ENCODE peak calls at places on chromosomes 16 and 17, in four cellular contexts. One of them, this sample, is unnamed.

GRCh38 chr16:28311913-28312312 is 19.6 kb downstream of the SBK1 start:
- DNase-seq in IMR-90: no peak
- DNase-seq in H9: no peak
- DNase-seq in H1: no peak
- DNase-seq in this sample: no peak

GRCh38 chr16:6165330-6165984 is 1067.9 kb upstream of the EEF2KMT start:
- DNase-seq in IMR-90: no peak
- DNase-seq in H9: no peak
- DNase-seq in H1: no peak
- DNase-seq in this sample: peak

GRCh38 chr16:5735444-5735843 is 637.8 kb upstream of the EEF2KMT start:
- DNase-seq in IMR-90: no peak
- DNase-seq in H9: no peak
- DNase-seq in H1: no peak
- DNase-seq in this sample: no peak

GRCh38 chr16:77359065-77359502 is 75.8 kb downstream of the ADAMTS18 start:
- DNase-seq in IMR-90: peak
- DNase-seq in H9: no peak
- DNase-seq in H1: no peak
- DNase-seq in this sample: no peak

GRCh38 chr17:77681820-77682219 is 276.7 kb upstream of the TNRC6C start:
- DNase-seq in IMR-90: peak
- DNase-seq in H9: peak
- DNase-seq in H1: no peak
- DNase-seq in this sample: no peak

GRCh38 chr17:61299517-61300513 is 99.8 kb upstream of the TBX2 start:
- DNase-seq in IMR-90: no peak
- DNase-seq in H9: peak
- DNase-seq in H1: no peak
- DNase-seq in this sample: no peak

GRCh38 chr17:72370819-72371218 is 250.0 kb downstream of the SOX9 start:
- DNase-seq in IMR-90: peak
- DNase-seq in H9: no peak
- DNase-seq in H1: no peak
- DNase-seq in this sample: no peak

GRCh38 chr17:16085066-16085699 is 85.6 kb downstream of the TTC19 start:
- DNase-seq in IMR-90: peak
- DNase-seq in H9: no peak
- DNase-seq in H1: no peak
- DNase-seq in this sample: no peak

GRCh38 chr16:89113661-89114060 is 20.0 kb downstream of the ACSF3 start:
- DNase-seq in IMR-90: no peak
- DNase-seq in H9: no peak
- DNase-seq in H1: no peak
- DNase-seq in this sample: no peak

GRCh38 chr17:38572665-38573365 is 32.9 kb downstream of the SRCIN1 start:
- DNase-seq in IMR-90: no peak
- DNase-seq in H9: peak
- DNase-seq in H1: no peak
- DNase-seq in this sample: peak

GRCh38 chr17:22512997-22513538 is 820.7 kb downstream of the KCNJ18 start:
- DNase-seq in IMR-90: no peak
- DNase-seq in H9: no peak
- DNase-seq in H1: no peak
- DNase-seq in this sample: no peak

GRCh38 chr17:39193346-39193745 is 4.1 kb downstream of the CACNB1 start:
- DNase-seq in IMR-90: no peak
- DNase-seq in H9: no peak
- DNase-seq in H1: no peak
- DNase-seq in this sample: no peak

GRCh38 chr17:21210411-21211076 is 3.4 kb downstream of the TMEM11 start:
- DNase-seq in IMR-90: no peak
- DNase-seq in H9: no peak
- DNase-seq in H1: no peak
- DNase-seq in this sample: no peak

GRCh38 chr17:59845595-59846390 is 47.0 kb downstream of the TUBD1 start:
- DNase-seq in IMR-90: peak
- DNase-seq in H9: peak
- DNase-seq in H1: no peak
- DNase-seq in this sample: peak

GRCh38 chr16:12728471-12728870 is 75.2 kb downstream of the CPPED1 start:
- DNase-seq in IMR-90: no peak
- DNase-seq in H9: no peak
- DNase-seq in H1: no peak
- DNase-seq in this sample: peak

GRCh38 chr16:69089091-69089912 is 16.2 kb upstream of the HAS3 start:
- DNase-seq in IMR-90: peak
- DNase-seq in H9: peak
- DNase-seq in H1: no peak
- DNase-seq in this sample: peak

GRCh38 chr17:13182854-13183253 is 165.0 kb upstream of the ELAC2 start:
- DNase-seq in IMR-90: no peak
- DNase-seq in H9: peak
- DNase-seq in H1: no peak
- DNase-seq in this sample: peak

GRCh38 chr17:57601328-57601727 is 143.8 kb downstream of the CCDC182 start:
- DNase-seq in IMR-90: no peak
- DNase-seq in H9: no peak
- DNase-seq in H1: no peak
- DNase-seq in this sample: peak

GRCh38 chr16:84502581-84502980 is 1.9 kb downstream of the MEAK7 start:
- DNase-seq in IMR-90: no peak
- DNase-seq in H9: no peak
- DNase-seq in H1: no peak
- DNase-seq in this sample: no peak

GRCh38 chr16:8818499-8819270 is 21.0 kb downstream of the PMM2 start:
- DNase-seq in IMR-90: no peak
- DNase-seq in H9: no peak
- DNase-seq in H1: no peak
- DNase-seq in this sample: peak

GRCh38 chr16:84941916-84942315 is 69.4 kb downstream of the ZDHHC7 start:
- DNase-seq in IMR-90: peak
- DNase-seq in H9: no peak
- DNase-seq in H1: no peak
- DNase-seq in this sample: peak

GRCh38 chr16:48526058-48526957 is 83.7 kb downstream of the N4BP1 start:
- DNase-seq in IMR-90: no peak
- DNase-seq in H9: peak
- DNase-seq in H1: no peak
- DNase-seq in this sample: peak

GRCh38 chr16:2517954-2518605 is 2.1 kb upstream of the AMDHD2 start:
- DNase-seq in IMR-90: no peak
- DNase-seq in H9: no peak
- DNase-seq in H1: no peak
- DNase-seq in this sample: no peak

GRCh38 chr17:56347646-56348045 is 194.4 kb downstream of the ANKFN1 start:
- DNase-seq in IMR-90: no peak
- DNase-seq in H9: no peak
- DNase-seq in H1: no peak
- DNase-seq in this sample: no peak

GRCh38 chr17:15346196-15346595 is 4.8 kb upstream of the TEKT3 start:
- DNase-seq in IMR-90: no peak
- DNase-seq in H9: no peak
- DNase-seq in H1: no peak
- DNase-seq in this sample: no peak

GRCh38 chr17:58231644-58232043 is 6.7 kb upstream of the LPO start:
- DNase-seq in IMR-90: peak
- DNase-seq in H9: no peak
- DNase-seq in H1: no peak
- DNase-seq in this sample: no peak

GRCh38 chr16:84643677-84644076 is 4.6 kb upstream of the KLHL36 start:
- DNase-seq in IMR-90: no peak
- DNase-seq in H9: no peak
- DNase-seq in H1: no peak
- DNase-seq in this sample: no peak

GRCh38 chr17:43409131-43409530 is 10.3 kb downstream of the ARL4D start:
- DNase-seq in IMR-90: no peak
- DNase-seq in H9: no peak
- DNase-seq in H1: no peak
- DNase-seq in this sample: no peak
- H3K4ac ChIP-seq in IMR-90: peak
- H3K4ac ChIP-seq in H9: no peak
- H3K4ac ChIP-seq in H1: no peak
- H3K4ac ChIP-seq in this sample: no peak

GRCh38 chr17:3554440-3554839 is 3.2 kb downstream of the TRPV3 start:
- DNase-seq in IMR-90: no peak
- DNase-seq in H9: peak
- DNase-seq in H1: no peak
- DNase-seq in this sample: no peak

GRCh38 chr17:3553419-3554401 is 3.9 kb downstream of the TRPV3 start:
- DNase-seq in IMR-90: no peak
- DNase-seq in H9: peak
- DNase-seq in H1: no peak
- DNase-seq in this sample: no peak

GRCh38 chr17:3556905-3557767 is 476 bp downstream of the TRPV3 start:
- DNase-seq in IMR-90: no peak
- DNase-seq in H9: peak
- DNase-seq in H1: no peak
- DNase-seq in this sample: no peak

GRCh38 chr17:3556239-3556904 is 1.2 kb downstream of the TRPV3 start:
- DNase-seq in IMR-90: no peak
- DNase-seq in H9: peak
- DNase-seq in H1: no peak
- DNase-seq in this sample: no peak

GRCh38 chr17:3555189-3555796 is 2.3 kb downstream of the TRPV3 start:
- DNase-seq in IMR-90: no peak
- DNase-seq in H9: peak
- DNase-seq in H1: no peak
- DNase-seq in this sample: no peak
- H3K23ac ChIP-seq in IMR-90: no peak
- H3K23ac ChIP-seq in H9: no peak
- H3K23ac ChIP-seq in H1: no peak
- H3K23ac ChIP-seq in this sample: no peak

GRCh38 chr17:41518789-41519449 is at the start of gene KRT15:
- DNase-seq in IMR-90: peak
- DNase-seq in H9: no peak
- DNase-seq in H1: no peak
- DNase-seq in this sample: no peak

GRCh38 chr17:41518031-41518430 is 659 bp downstream of the KRT15 start:
- DNase-seq in IMR-90: no peak
- DNase-seq in H9: no peak
- DNase-seq in H1: no peak
- DNase-seq in this sample: no peak

GRCh38 chr17:41516828-41517283 is 1.8 kb downstream of the KRT15 start:
- DNase-seq in IMR-90: no peak
- DNase-seq in H9: no peak
- DNase-seq in H1: no peak
- DNase-seq in this sample: no peak

GRCh38 chr17:41512789-41513547 is 5.7 kb downstream of the KRT15 start:
- DNase-seq in IMR-90: no peak
- DNase-seq in H9: no peak
- DNase-seq in H1: no peak
- DNase-seq in this sample: no peak

GRCh38 chr17:41516147-41516827 is 2.4 kb downstream of the KRT15 start:
- DNase-seq in IMR-90: no peak
- DNase-seq in H9: no peak
- DNase-seq in H1: no peak
- DNase-seq in this sample: no peak
- H3K56ac ChIP-seq in IMR-90: no peak
- H3K56ac ChIP-seq in H9: no peak
- H3K56ac ChIP-seq in H1: no peak
- H3K56ac ChIP-seq in this sample: no peak

DNA sequence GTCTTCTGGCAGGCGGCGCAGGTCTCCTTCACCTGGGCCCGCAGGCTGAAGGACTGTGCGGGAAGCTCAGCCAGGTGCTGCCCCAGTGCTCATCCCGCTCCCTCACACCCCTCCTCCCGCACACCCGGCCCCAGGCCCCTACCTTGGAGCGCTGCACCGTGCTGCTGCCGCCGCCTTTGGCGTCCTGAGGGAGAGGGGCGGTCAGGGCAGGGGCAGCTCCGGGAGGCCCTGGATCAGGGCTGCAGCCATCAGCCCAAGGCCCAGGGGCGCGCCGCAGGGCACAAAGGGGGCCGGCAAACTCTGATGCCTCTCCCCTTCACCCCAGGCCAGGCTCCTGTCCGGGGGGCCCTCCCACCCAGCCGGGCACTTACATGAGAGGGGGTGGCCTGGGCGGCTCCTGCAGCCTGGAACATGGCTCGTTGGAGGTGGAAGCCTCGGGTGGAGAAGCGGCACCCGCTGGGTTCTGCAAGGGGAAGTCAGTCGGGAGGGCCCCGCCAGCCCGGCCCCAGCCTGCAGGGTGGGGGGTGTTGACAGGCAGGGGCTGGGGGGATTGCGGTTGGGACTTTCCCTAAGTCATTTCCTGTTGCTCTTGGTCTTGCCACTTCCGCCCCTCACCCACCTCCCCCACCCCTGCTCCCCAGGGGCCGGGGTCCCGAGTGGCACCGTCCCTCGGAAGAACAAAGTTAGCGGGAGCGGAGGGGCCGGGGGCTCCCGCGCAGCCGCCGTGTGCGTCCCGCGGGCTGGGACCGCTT is 863 bp downstream of the LIMD2 start:
- DNase-seq in IMR-90: peak
- DNase-seq in H9: peak
- DNase-seq in H1: peak
- DNase-seq in this sample: peak
- H3K4ac ChIP-seq in IMR-90: no peak
- H3K4ac ChIP-seq in H9: no peak
- H3K4ac ChIP-seq in H1: no peak
- H3K4ac ChIP-seq in this sample: peak

GRCh38 chr17:11380761-11381160 is 139.7 kb downstream of the SHISA6 start:
- DNase-seq in IMR-90: no peak
- DNase-seq in H9: no peak
- DNase-seq in H1: no peak
- DNase-seq in this sample: no peak
- H3K23ac ChIP-seq in IMR-90: no peak
- H3K23ac ChIP-seq in H9: no peak
- H3K23ac ChIP-seq in H1: no peak
- H3K23ac ChIP-seq in this sample: no peak

GRCh38 chr16:55559233-55559632 is 7.3 kb upstream of the CAPNS2 start:
- DNase-seq in IMR-90: peak
- DNase-seq in H9: no peak
- DNase-seq in H1: no peak
- DNase-seq in this sample: no peak
- H3K56ac ChIP-seq in IMR-90: no peak
- H3K56ac ChIP-seq in H9: no peak
- H3K56ac ChIP-seq in H1: no peak
- H3K56ac ChIP-seq in this sample: no peak

GRCh38 chr16:4393243-4393606 is 21.6 kb downstream of the VASN start:
- DNase-seq in IMR-90: no peak
- DNase-seq in H9: no peak
- DNase-seq in H1: no peak
- DNase-seq in this sample: no peak

GRCh38 chr16:4390266-4391260 is 18.9 kb downstream of the VASN start:
- DNase-seq in IMR-90: no peak
- DNase-seq in H9: peak
- DNase-seq in H1: no peak
- DNase-seq in this sample: peak

GRCh38 chr16:4391635-4392381 is 20.2 kb downstream of the VASN start:
- DNase-seq in IMR-90: no peak
- DNase-seq in H9: peak
- DNase-seq in H1: peak
- DNase-seq in this sample: peak

GRCh38 chr16:4395055-4395726 is 21.2 kb downstream of the CORO7 start:
- DNase-seq in IMR-90: no peak
- DNase-seq in H9: no peak
- DNase-seq in H1: no peak
- DNase-seq in this sample: no peak

GRCh38 chr16:4392382-4393242 is 21.0 kb downstream of the VASN start:
- DNase-seq in IMR-90: peak
- DNase-seq in H9: peak
- DNase-seq in H1: peak
- DNase-seq in this sample: peak
- H3K4ac ChIP-seq in IMR-90: peak
- H3K4ac ChIP-seq in H9: peak
- H3K4ac ChIP-seq in H1: peak
- H3K4ac ChIP-seq in this sample: peak